ENCODE peak calls at places on chromosomes 4 and X, in nine cellular contexts. R is EH; N is hypothalamus; F is IMR-90; H is fibroblast of lung; I is Caco-2; T is CD4-positive, alpha-beta T cell; K is sciatic nerve; S is CD8-positive, alpha-beta memory T cell. X is an unnamed sample.

GRCh38 chrX:102765217-102765616 is 44.7 kb downstream of the GPRASP3 start:
- DNase-seq in R (peak; percentile 85), N (no peak), F (peak; percentile 82), H (peak; percentile 87), I (no peak), T (no peak), K (no peak), S (no peak), X (no peak)

GRCh38 chr4:53987761-53988171 is 76.6 kb downstream of the CHIC2 start:
- DNase-seq in R (peak; percentile 73), N (no peak), F (peak; percentile 81), H (peak; percentile 47), I (no peak), T (no peak), K (no peak), S (no peak), X (no peak)

GRCh38 chr4:186536285-186536684 is 19.1 kb downstream of the MTNR1A start:
- DNase-seq in R (no peak), N (no peak), F (no peak), H (no peak), I (no peak), T (no peak), K (no peak), S (no peak), X (no peak)

GRCh38 chr4:108361886-108362285 is 193.2 kb upstream of the LEF1 start:
- DNase-seq in R (peak; percentile 17), N (no peak), F (no peak), H (no peak), I (no peak), T (no peak), K (no peak), S (no peak), X (no peak)

GRCh38 chr4:1155314-1155713 is 17.1 kb downstream of the SPON2 start:
- DNase-seq in R (no peak), N (no peak), F (no peak), H (no peak), I (no peak), T (no peak), K (no peak), S (no peak), X (no peak)

GRCh38 chrX:1592128-1592862 is 891 bp downstream of the AKAP17A start:
- DNase-seq in R (peak; percentile 41), N (no peak), F (peak; percentile 5), H (peak; percentile 12), I (peak; percentile 26), T (no peak), K (no peak), S (no peak), X (no peak)

GRCh38 chrX:64894454-64895038 is 81.7 kb downstream of the ZC4H2 start:
- DNase-seq in R (peak; percentile 1), N (no peak), F (peak; percentile 5), H (no peak), I (peak; percentile 47), T (peak; percentile 2), K (no peak), S (peak; percentile 4), X (no peak)

GRCh38 chr4:184217569-184218131 is at the start of gene ENPP6:
- DNase-seq in R (no peak), N (no peak), F (no peak), H (no peak), I (no peak), T (no peak), K (no peak), S (no peak), X (no peak)

GRCh38 chr4:25860586-25861421 is 2.0 kb downstream of the SEL1L3 start:
- DNase-seq in R (peak; percentile 6), N (no peak), F (peak; percentile 42), H (peak; percentile 55), I (no peak), T (no peak), K (no peak), S (no peak), X (no peak)

GRCh38 chrX:63739885-63740284 is 45.1 kb downstream of the ARHGEF9 start:
- DNase-seq in R (no peak), N (no peak), F (no peak), H (no peak), I (no peak), T (no peak), K (no peak), S (no peak), X (no peak)

GRCh38 chr4:19844436-19844835 is 407.3 kb upstream of the SLIT2 start:
- DNase-seq in R (peak; percentile 29), N (no peak), F (peak; percentile 79), H (peak; percentile 54), I (no peak), T (no peak), K (no peak), S (no peak), X (no peak)

GRCh38 chrX:45261005-45261404 is 60.3 kb upstream of the DIPK2B start:
- DNase-seq in R (no peak), N (no peak), F (no peak), H (no peak), I (no peak), T (no peak), K (no peak), S (no peak), X (no peak)

GRCh38 chr4:175614880-175615279 is 197.2 kb downstream of the GPM6A start:
- DNase-seq in R (no peak), N (no peak), F (no peak), H (no peak), I (no peak), T (no peak), K (peak; percentile 58), S (no peak), X (no peak)

GRCh38 chr4:147799986-147800555 is 68.2 kb downstream of the ARHGAP10 start:
- DNase-seq in R (no peak), N (no peak), F (no peak), H (no peak), I (no peak), T (peak; percentile 36), K (no peak), S (peak; percentile 74), X (peak; percentile 44)

GRCh38 chr4:152245706-152246105 is 290.2 kb downstream of the FBXW7 start:
- DNase-seq in R (peak; percentile 82), N (no peak), F (no peak), H (no peak), I (no peak), T (no peak), K (no peak), S (no peak), X (no peak)

GRCh38 chr4:76293705-76294274 is 12.7 kb upstream of the STBD1 start:
- DNase-seq in R (no peak), N (no peak), F (no peak), H (no peak), I (no peak), T (no peak), K (no peak), S (no peak), X (no peak)

GRCh38 chr4:1604706-1605205 is 79.4 kb downstream of the FAM53A start:
- DNase-seq in R (no peak), N (no peak), F (no peak), H (no peak), I (peak; percentile 56), T (peak; percentile 52), K (no peak), S (peak; percentile 56), X (no peak)

GRCh38 chrX:152444338-152444737 is 6.8 kb downstream of the GABRA3 start:
- DNase-seq in R (no peak), N (no peak), F (no peak), H (no peak), I (no peak), T (no peak), K (no peak), S (no peak), X (no peak)

GRCh38 chrX:153935326-153935851 is 552 bp upstream of the NAA10 start:
- DNase-seq in R (no peak), N (no peak), F (no peak), H (no peak), I (peak; percentile 34), T (no peak), K (no peak), S (no peak), X (no peak)

GRCh38 chr4:30753316-30753715 is 33.1 kb downstream of the PCDH7 start:
- DNase-seq in R (peak; percentile 30), N (no peak), F (peak; percentile 71), H (peak; percentile 58), I (no peak), T (no peak), K (no peak), S (no peak), X (no peak)

GRCh38 chr4:125590158-125590557 is 275.4 kb downstream of the FAT4 start:
- DNase-seq in R (no peak), N (no peak), F (no peak), H (no peak), I (peak; percentile 11), T (no peak), K (no peak), S (no peak), X (no peak)

GRCh38 chrX:69107231-69107739 is 58.0 kb downstream of the PJA1 start:
- DNase-seq in R (no peak), N (no peak), F (no peak), H (no peak), I (peak; percentile 88), T (no peak), K (no peak), S (no peak), X (no peak)

GRCh38 chr4:186854256-186854655 is 130.6 kb upstream of the FAT1 start:
- DNase-seq in R (peak; percentile 60), N (no peak), F (peak; percentile 62), H (no peak), I (no peak), T (no peak), K (no peak), S (no peak), X (no peak)

GRCh38 chr4:136863756-136864155 is 668.5 kb downstream of the PCDH18 start:
- DNase-seq in R (peak; percentile 1), N (no peak), F (peak; percentile 3), H (peak; percentile 37), I (no peak), T (no peak), K (no peak), S (no peak), X (no peak)

GRCh38 chr4:123618606-123619005 is 222.0 kb downstream of the SPRY1 start:
- DNase-seq in R (no peak), N (no peak), F (no peak), H (no peak), I (peak; percentile 5), T (no peak), K (no peak), S (no peak), X (no peak)

X was measured in T-helper 17 cell.